ENCODE peak calls at places on chromosome 22, in four cellular contexts. A is mammary epithelial cell, M is aorta, C is RWPE1. R is an unnamed sample.
A peak's percentile ranks its signal among the peaks of the same experiment; 100 is the strongest.

GRCh38 chr22:23179381-23180294 is 671 bp upstream of the BCR start:
- DNase-seq in M (peak; percentile 85), C (no peak), A (peak; percentile 28), R (no peak)

GRCh38 chr22:23804781-23805291 is 18.1 kb downstream of the SMARCB1 start:
- DNase-seq in A (no peak), C (no peak), M (peak; percentile 61), R (no peak)

GRCh38 chr22:37681556-37682049 is 4.5 kb upstream of the NOL12 start:
- DNase-seq in M (peak; percentile 89), A (peak; percentile 79), C (peak; percentile 61), R (peak; percentile 90)

GRCh38 chr22:35418088-35418487 is 18.1 kb downstream of the MCM5 start:
- DNase-seq in A (peak; percentile 43), M (no peak), C (peak; percentile 34), R (no peak)

GRCh38 chr22:28442264-28442950 is 237.2 kb downstream of the TTC28 start:
- DNase-seq in C (peak; percentile 83), A (peak; percentile 75), M (peak; percentile 89), R (peak; percentile 83)

GRCh38 chr22:26445577-26446275 is 16.7 kb downstream of the ASPHD2 start:
- DNase-seq in M (no peak), C (no peak), A (no peak), R (peak; percentile 15)

GRCh38 chr22:44147821-44148574 is 32.7 kb upstream of the PARVG start:
- DNase-seq in C (no peak), M (no peak), A (no peak), R (no peak)

GRCh38 chr22:48118654-48119053 is 1356.2 kb downstream of the TBC1D22A start:
- DNase-seq in C (no peak), A (no peak), M (no peak), R (no peak)

GRCh38 chr22:37750596-37751162 is 53.8 kb downstream of the TRIOBP start:
- DNase-seq in C (no peak), M (no peak), A (no peak), R (no peak)

GRCh38 chr22:28582806-28583205 is 96.8 kb downstream of the TTC28 start:
- DNase-seq in C (no peak), M (no peak), A (peak; percentile 42), R (no peak)

GRCh38 chr22:43349636-43350035 is 6.5 kb upstream of the SCUBE1 start:
- DNase-seq in A (no peak), M (peak; percentile 23), C (no peak), R (no peak)

GRCh38 chr22:18000441-18001039 is 23.8 kb downstream of the MICAL3 start:
- DNase-seq in M (peak; percentile 79), C (no peak), A (peak; percentile 53), R (no peak)

GRCh38 chr22:29855611-29856181 is 17.6 kb upstream of the ASCC2 start:
- DNase-seq in M (no peak), A (no peak), C (no peak), R (no peak)
- H3K27ac ChIP-seq in M (no peak overlapping the region), A (no peak overlapping the region), C (no peak overlapping the region), R (no peak overlapping the region)

DNA sequence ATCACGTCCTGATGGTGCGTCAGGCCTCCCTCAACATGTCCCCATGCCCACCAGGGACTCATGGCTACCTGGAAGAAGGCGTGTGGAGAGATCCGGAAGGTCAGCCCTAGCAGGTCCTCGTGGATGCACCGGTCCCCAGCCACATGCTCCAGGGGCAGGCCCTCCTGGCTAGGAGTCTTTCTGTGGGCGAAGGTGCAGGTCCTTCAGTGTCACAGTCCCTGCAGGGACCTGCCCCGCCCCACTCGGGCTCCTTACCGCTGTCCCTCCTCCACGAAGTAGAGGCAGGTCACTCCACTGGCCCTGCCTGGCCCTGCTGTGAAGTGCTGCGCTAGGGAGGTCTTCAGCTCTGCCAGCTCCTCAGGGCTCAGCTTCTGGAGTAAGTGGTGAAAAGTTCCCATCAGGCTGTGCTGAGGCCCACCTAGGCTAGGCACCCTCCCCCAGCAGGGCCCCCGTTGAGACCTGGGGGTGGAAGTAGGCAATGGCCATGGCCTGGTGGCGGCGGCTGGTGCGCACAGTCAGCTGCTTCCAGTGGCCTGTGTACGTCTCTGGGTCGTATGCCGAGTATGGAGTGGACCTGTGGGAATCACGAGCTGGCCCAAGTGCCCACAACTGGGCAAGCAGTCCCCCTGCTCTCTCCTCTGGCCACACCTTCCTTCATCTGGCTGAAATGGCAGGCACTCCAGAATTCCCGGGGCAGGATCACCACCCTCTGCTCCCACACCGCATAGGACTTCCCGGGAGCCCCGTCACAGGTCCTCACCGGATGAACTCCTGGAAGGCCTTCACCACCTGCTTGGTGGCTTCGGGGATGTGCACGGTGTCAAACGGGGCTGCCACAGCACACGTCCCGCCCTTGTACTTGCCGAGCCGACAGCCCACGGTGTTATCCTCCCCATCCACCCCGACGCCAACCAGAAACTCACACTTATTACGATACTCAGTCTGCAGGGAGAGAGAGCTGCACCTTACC is 1.1 kb upstream of the RANBP1 start:
- DNase-seq in M (peak; percentile 65), A (no peak), C (no peak), R (no peak)
- H3K27ac ChIP-seq in M (no peak overlapping the region), A (no peak overlapping the region), C (peak overlapping the region; percentile 87), R (no peak overlapping the region)

GRCh38 chr22:46972256-46972655 is 209.8 kb downstream of the TBC1D22A start:
- DNase-seq in C (no peak), A (no peak), M (no peak), R (no peak)
- H3K27ac ChIP-seq in C (no peak overlapping the region), A (no peak overlapping the region), M (no peak overlapping the region), R (no peak overlapping the region)

DNA sequence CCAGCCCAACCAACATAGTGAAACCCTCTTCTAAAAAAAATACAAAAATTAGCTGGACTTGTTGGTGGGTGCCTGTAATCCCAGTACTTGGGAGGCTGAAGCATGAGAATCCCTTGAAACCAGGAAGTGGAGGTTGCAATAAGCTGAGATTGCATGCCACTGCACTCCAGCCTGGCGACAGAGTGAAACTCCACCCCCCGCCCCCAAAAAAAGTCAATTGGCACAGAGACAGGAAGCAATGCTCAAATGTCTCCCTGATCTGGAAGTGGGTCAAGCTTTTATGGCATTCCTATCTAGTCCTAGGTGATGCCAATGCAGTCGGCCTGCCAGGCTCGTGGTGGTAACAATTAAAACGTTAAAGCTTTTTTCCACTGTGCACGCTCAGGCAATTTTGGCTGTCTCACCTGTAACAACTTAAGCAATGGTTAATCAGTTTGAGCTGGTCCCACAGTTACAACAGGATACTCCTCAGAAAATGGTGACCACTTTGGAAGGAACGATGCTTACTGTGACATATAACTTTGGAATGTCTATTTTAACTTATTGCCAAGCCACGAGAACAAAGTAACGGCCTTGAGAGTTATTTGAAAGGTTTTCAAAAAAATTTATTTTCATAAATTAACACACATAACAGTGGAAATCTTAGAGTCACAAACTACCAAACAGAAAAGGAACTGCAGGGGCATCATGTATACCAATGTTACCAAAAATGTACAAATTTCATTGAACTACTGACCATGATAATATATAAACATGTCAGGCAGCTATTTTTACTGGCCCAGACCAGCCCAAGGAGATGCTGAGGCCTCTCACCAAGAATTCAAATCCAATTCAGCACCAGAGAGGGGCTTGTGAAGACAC is 19.0 kb upstream of the PISD start:
- DNase-seq in M (peak; percentile 3), C (no peak), A (peak; percentile 60), R (peak; percentile 36)
- H3K27ac ChIP-seq in M (no peak overlapping the region), C (peak overlapping the region; percentile 95), A (peak overlapping the region; percentile 44), R (no peak overlapping the region)

GRCh38 chr22:41862160-41862529 is 29.2 kb downstream of the SREBF2 start:
- DNase-seq in A (peak; percentile 34), C (no peak), M (no peak), R (no peak)
- H3K27ac ChIP-seq in A (no peak overlapping the region), C (peak overlapping the region; percentile 60), M (no peak overlapping the region), R (peak overlapping the region; percentile 42)

DNA sequence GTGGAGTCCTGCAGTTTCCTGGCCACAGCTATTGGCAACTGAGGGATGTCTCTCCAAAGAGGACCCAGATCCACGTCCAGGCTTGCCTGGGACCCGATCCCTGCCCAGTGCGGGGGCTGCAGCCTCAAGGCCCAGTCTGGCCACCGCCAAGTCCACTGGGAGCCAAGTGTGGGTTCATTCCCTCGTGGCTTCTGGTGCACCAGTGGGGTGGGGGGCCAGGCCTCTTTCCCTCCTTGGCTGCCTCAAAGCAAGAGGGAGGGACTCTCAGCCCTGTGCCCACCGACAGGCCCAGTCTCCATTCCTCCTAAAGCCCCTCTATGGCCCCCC is 13.3 kb upstream of the PIM3 start:
- DNase-seq in C (no peak), M (no peak), A (no peak), R (no peak)
- H3K27ac ChIP-seq in C (peak overlapping the region; percentile 92), M (no peak overlapping the region), A (peak overlapping the region; percentile 27), R (no peak overlapping the region)

GRCh38 chr22:41237707-41238569 is 2.8 kb downstream of the CHADL start:
- DNase-seq in C (peak; percentile 42), M (peak; percentile 86), A (peak; percentile 67), R (peak; percentile 82)

GRCh38 chr22:41240377-41241132 is at the start of gene CHADL:
- DNase-seq in C (no peak), A (no peak), M (no peak), R (no peak)

GRCh38 chr22:41238570-41239442 is 1.9 kb downstream of the CHADL start:
- DNase-seq in A (no peak), C (no peak), M (no peak), R (no peak)

GRCh38 chr22:41241133-41241676 is 474 bp upstream of the CHADL start:
- DNase-seq in M (no peak), C (no peak), A (no peak), R (no peak)

DNA sequence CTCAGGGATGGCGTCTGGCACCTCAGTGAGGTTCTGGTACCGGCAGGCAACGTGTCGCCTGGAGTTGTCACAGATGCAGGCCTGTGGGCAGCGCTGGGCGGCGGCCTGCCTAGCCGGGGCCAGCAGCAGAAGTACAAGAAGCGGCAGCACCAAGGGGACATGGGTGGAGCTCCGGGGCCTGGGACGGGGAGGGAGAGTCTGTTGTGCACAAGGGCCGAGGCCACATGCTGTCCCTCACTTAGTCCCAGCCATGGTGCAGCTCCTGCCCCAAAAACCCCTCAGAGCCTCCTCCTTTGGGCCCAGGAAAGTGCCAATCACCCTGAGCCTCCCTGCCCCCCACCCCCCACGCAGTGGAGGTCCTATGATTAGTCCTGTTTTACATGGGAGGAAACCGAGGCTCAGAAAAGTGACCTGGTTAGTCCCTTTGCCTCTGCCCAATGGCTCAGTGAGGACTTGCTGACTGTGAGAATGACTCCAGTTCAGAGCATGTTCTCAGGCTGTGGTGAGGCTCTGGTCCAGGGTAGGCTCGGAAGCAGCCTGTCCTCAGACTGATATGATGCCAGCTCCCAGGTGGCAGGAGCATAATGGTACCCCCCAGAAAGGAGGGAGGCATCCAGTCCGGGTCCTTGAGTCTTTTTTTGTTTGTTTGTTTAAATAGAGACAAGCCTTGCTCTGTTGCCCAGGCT is 1.1 kb downstream of the CHADL start:
- DNase-seq in C (no peak), A (no peak), M (no peak), R (no peak)
- H3K27ac ChIP-seq in C (peak overlapping the region; percentile 45), A (no peak overlapping the region), M (no peak overlapping the region), R (no peak overlapping the region)

DNA sequence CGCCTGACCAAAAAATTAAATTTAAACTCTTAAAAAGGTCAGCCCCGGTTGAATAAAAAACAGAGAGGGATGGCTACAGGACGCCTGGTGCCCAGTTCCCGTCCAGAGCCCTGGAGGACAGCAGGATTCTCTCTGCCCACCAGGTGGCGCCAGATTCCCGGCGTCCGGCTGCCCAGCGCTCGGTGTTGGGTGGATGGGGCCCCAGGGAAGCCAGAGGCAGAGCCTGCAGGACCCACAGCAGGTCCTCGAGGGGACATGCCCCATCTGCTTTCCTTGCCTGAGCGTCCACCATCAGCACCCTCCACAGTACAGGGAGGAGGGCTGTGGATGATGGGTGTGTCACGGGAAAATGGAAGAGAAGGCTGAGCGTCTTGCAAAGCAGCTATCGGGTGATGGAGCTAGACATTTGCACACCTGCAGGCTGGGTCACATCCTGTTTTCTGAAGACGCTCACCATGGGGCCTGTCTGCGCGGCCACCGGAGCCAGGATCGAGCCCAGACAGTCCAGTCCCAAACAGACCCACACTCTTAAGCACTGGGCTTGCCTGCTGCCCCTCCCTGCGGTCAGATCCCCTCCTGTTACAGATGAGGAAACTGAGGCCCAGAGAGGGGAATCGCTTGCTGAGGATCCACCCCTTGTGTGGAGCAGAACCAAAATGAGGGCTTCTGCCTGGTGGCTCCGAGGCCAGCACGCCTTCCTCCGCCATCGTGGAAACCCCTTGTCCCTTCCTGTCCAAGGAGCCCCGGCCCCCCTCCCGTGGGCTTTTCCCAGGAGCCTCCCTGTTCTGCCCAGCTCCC is 18.5 kb upstream of the CBX7 start:
- DNase-seq in A (peak; percentile 69), C (peak; percentile 49), M (peak; percentile 96), R (peak; percentile 71)
- H3K27ac ChIP-seq in A (no peak overlapping the region), C (peak overlapping the region; percentile 93), M (no peak overlapping the region), R (peak overlapping the region; percentile 22)